ENCODE peak calls at places on chromosome 5, in five cellular contexts. T, G, W, Y and O are unnamed samples.

GRCh38 chr5:76249601-76250000 is 153.5 kb upstream of the IQGAP2 start:
- DNase-seq in T (no peak), G (no peak), W (no peak), Y (no peak), O (no peak)

GRCh38 chr5:135921388-135921787 is 25.7 kb upstream of the IL9 start:
- DNase-seq in T (peak; percentile 82), G (no peak), W (no peak), Y (no peak), O (no peak)

GRCh38 chr5:60365001-60365400 is 335.0 kb downstream of the DEPDC1B start:
- DNase-seq in T (no peak), G (no peak), W (no peak), Y (no peak), O (no peak)

GRCh38 chr5:8258808-8259207 is 389.9 kb downstream of the MTRR start:
- DNase-seq in T (no peak), G (no peak), W (no peak), Y (no peak), O (no peak)

GRCh38 chr5:93035194-93035593 is 545.8 kb downstream of the NR2F1-AS1 start:
- DNase-seq in T (no peak), G (no peak), W (no peak), Y (no peak), O (peak; percentile 25)

GRCh38 chr5:135719428-135720063 is 114.9 kb upstream of the SLC25A48 start:
- DNase-seq in T (no peak), G (no peak), W (no peak), Y (no peak), O (no peak)

GRCh38 chr5:94745786-94746730 is 127.6 kb downstream of the SLF1 start:
- DNase-seq in T (peak; percentile 71), G (no peak), W (no peak), Y (no peak), O (no peak)

GRCh38 chr5:37900692-37901091 is 60.9 kb upstream of the GDNF start:
- DNase-seq in T (peak; percentile 66), G (peak; percentile 4), W (peak; percentile 0), Y (peak; percentile 5), O (peak; percentile 12)

GRCh38 chr5:111946556-111946955 is 189.6 kb upstream of the NREP start:
- DNase-seq in T (no peak), G (no peak), W (no peak), Y (no peak), O (no peak)

GRCh38 chr5:3811116-3811515 is 215.5 kb downstream of the IRX1 start:
- DNase-seq in T (no peak), G (no peak), W (no peak), Y (no peak), O (no peak)

GRCh38 chr5:168472329-168472728 is 13.9 kb upstream of the RARS1 start:
- DNase-seq in T (peak; percentile 97), G (no peak), W (no peak), Y (no peak), O (peak; percentile 68)

GRCh38 chr5:36417668-36418067 is 116.0 kb upstream of the RANBP3L start:
- DNase-seq in T (no peak), G (no peak), W (no peak), Y (no peak), O (no peak)

GRCh38 chr5:23316060-23316591 is 191.3 kb upstream of the PRDM9 start:
- DNase-seq in T (no peak), G (no peak), W (no peak), Y (peak; percentile 48), O (no peak)

GRCh38 chr5:173697931-173698579 is 81.6 kb upstream of the BOD1 start:
- DNase-seq in T (no peak), G (no peak), W (peak; percentile 83), Y (no peak), O (no peak)

GRCh38 chr5:31096238-31096865 is 97.1 kb upstream of the CDH6 start:
- DNase-seq in T (peak; percentile 60), G (no peak), W (no peak), Y (no peak), O (no peak)

GRCh38 chr5:128674837-128675446 is 136.9 kb upstream of the FBN2 start:
- DNase-seq in T (peak; percentile 57), G (peak; percentile 41), W (peak; percentile 36), Y (peak; percentile 50), O (peak; percentile 55)

GRCh38 chr5:33738967-33739366 is 152.8 kb downstream of the ADAMTS12 start:
- DNase-seq in T (no peak), G (no peak), W (no peak), Y (no peak), O (no peak)

GRCh38 chr5:10599828-10600227 is 36.0 kb downstream of the ANKRD33B start:
- DNase-seq in T (peak; percentile 81), G (no peak), W (no peak), Y (no peak), O (no peak)

GRCh38 chr5:101687630-101688029 is 608.5 kb downstream of the SLCO4C1 start:
- DNase-seq in T (peak; percentile 42), G (no peak), W (no peak), Y (no peak), O (no peak)

GRCh38 chr5:35160486-35161116 is 69.7 kb downstream of the PRLR start:
- DNase-seq in T (no peak), G (no peak), W (no peak), Y (no peak), O (no peak)

GRCh38 chr5:107869459-107870115 is 198.8 kb upstream of the EFNA5 start:
- DNase-seq in T (peak; percentile 83), G (no peak), W (no peak), Y (no peak), O (peak; percentile 29)

GRCh38 chr5:172618574-172619365 is 22.3 kb upstream of the NEURL1B start:
- DNase-seq in T (no peak), G (no peak), W (no peak), Y (no peak), O (no peak)
- TF ChIP-seq EZH2phosphoT487 in T (no peak), G (no peak), W (no peak), Y (no peak), O (no peak)

DNA sequence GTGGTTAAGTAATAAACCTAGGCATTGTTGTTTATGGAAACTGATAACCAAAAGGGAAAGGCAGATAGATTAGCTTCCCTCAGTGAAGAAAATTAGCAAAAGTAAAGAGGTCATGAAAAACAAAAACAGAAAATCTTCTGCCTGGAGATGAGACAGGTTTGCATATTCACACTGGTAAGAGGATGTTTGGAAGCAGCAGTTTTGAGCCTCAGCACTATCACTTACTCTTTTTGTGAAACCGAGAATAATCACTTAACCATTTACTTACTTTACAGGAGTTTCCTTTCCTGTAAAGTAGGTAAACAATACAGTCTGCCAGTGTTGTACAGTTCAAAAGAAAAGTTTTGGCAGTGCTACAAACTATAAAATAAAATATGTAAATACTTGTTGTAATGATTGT is 35.5 kb upstream of the EMB start:
- DNase-seq in T (no peak), G (no peak), W (peak; percentile 26), Y (no peak), O (no peak)
- TF ChIP-seq EZH2phosphoT487 in T (no peak), G (no peak), W (no peak), Y (no peak), O (no peak)

DNA sequence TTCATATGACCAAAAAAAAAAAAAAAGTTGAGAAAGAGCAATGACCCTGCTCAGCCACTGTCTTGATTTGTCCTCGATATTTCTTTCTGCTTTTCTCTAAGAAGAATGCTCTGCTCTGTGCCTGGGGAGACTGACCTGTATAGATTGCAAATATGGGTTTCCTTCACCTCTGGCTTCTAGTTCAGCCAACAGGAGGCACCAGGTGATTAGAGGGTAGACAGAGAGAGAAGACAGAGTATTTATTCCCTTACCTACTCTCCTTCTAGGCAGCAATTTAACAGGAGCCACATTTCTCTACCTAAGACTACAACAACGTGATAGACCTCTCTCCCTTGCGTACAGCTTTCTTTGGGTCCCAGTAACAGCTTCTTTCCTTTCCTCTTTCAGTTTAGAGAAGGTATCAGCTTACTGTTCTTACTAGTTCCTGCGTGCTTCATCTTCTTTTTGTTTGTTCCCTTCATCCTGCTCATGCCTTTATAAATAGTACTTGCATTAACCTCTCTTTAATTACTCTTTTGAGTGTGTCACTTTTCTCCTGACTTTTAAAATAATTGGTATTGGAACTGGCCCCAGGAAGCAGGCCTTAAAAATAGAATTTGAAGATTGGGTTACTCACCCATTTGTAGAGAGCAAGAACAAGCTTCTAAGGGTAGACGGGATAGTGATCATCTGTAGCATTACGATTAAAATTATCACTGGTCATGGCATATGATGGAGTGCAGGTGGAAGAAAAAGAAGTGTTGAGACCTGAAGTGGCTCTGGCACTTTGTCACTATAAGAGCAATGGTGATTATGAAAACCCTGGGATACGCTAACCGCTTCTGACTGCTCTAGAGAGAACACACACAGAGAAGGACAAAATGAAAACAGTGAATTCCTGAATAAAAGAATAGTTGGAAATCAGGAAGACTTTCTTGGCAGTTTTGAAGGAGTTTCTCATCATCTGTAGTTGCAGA is 161.2 kb upstream of the FSTL4 start:
- DNase-seq in T (no peak), G (no peak), W (no peak), Y (no peak), O (no peak)
- TF ChIP-seq EZH2phosphoT487 in T (no peak), G (no peak), W (no peak), Y (no peak), O (no peak)

DNA sequence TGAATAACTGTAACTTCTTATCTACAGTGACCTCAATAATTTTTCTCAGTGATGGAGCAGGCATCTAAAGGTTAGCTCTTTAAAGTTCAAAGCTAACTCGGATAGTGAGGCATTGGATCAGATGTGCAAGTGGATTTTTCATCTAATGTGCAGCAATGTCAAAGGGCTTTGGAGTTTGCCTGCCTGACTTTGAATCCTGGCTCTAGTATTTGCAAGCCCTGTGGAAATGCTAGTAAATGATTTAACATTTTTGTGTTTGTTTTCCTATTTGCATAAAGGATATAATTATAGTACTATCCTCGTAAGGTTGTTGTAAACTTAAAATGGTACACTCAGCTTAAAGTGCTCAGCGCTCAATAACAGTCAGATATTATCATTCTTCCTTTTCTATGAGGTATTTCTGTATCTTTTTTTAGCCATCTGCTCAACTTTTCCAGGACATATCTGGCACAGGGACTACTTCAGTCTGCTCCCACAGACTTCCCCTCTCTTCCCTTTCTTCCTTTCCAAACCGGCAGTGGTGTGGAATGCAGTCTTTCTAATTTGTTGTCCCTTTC is 163.8 kb upstream of the ELL2 start:
- DNase-seq in T (peak; percentile 40), G (no peak), W (no peak), Y (no peak), O (no peak)
- TF ChIP-seq EZH2phosphoT487 in T (no peak), G (no peak), W (no peak), Y (no peak), O (no peak)